ENCODE peak calls at places on chromosomes 4 and X, in eight cellular contexts. One of them, this sample, is unnamed.
A peak's percentile ranks its signal among the peaks of the same experiment; 100 is the strongest.

GRCh38 chrX:9396930-9397329 is 67.9 kb upstream of the TBL1X start:
- DNase-seq in natural killer cell: no peak
- DNase-seq in stimulated activated CD4-positive, alpha-beta T cell treated with anti-CD3 and anti-CD28 coated beads, Interleukin-2, amount 100 ng/mL, for 48 hours: no peak
- DNase-seq in activated T-cell treated with anti-CD3 and anti-CD28 coated beads, Interleukin-2, amount 50 U/mL, for 72 hours: no peak
- DNase-seq in CD8-positive, alpha-beta memory T cell: no peak
- DNase-seq in GM04504: no peak
- DNase-seq in ecto neural progenitor cell: no peak
- DNase-seq in GM12865: no peak
- DNase-seq in this sample: no peak

GRCh38 chrX:93932471-93933220 is 258.6 kb downstream of the FAM133A start:
- DNase-seq in GM04504: no peak
- DNase-seq in ecto neural progenitor cell: no peak
- DNase-seq in activated T-cell treated with anti-CD3 and anti-CD28 coated beads, Interleukin-2, amount 50 U/mL, for 72 hours: no peak
- DNase-seq in GM12865: no peak
- DNase-seq in natural killer cell: no peak
- DNase-seq in stimulated activated CD4-positive, alpha-beta T cell treated with anti-CD3 and anti-CD28 coated beads, Interleukin-2, amount 100 ng/mL, for 48 hours: no peak
- DNase-seq in CD8-positive, alpha-beta memory T cell: no peak
- DNase-seq in this sample: no peak

GRCh38 chr4:159446266-159446976 is 343.5 kb downstream of the RAPGEF2 start:
- DNase-seq in stimulated activated CD4-positive, alpha-beta T cell treated with anti-CD3 and anti-CD28 coated beads, Interleukin-2, amount 100 ng/mL, for 48 hours: peak; percentile 5
- DNase-seq in CD8-positive, alpha-beta memory T cell: no peak
- DNase-seq in natural killer cell: no peak
- DNase-seq in GM12865: peak; percentile 68
- DNase-seq in activated T-cell treated with anti-CD3 and anti-CD28 coated beads, Interleukin-2, amount 50 U/mL, for 72 hours: peak; percentile 14
- DNase-seq in GM04504: peak; percentile 38
- DNase-seq in ecto neural progenitor cell: peak; percentile 58
- DNase-seq in this sample: no peak

GRCh38 chr4:169565606-169566351 is 46.6 kb downstream of the NEK1 start:
- DNase-seq in natural killer cell: no peak
- DNase-seq in GM04504: no peak
- DNase-seq in CD8-positive, alpha-beta memory T cell: no peak
- DNase-seq in stimulated activated CD4-positive, alpha-beta T cell treated with anti-CD3 and anti-CD28 coated beads, Interleukin-2, amount 100 ng/mL, for 48 hours: no peak
- DNase-seq in GM12865: no peak
- DNase-seq in activated T-cell treated with anti-CD3 and anti-CD28 coated beads, Interleukin-2, amount 50 U/mL, for 72 hours: no peak
- DNase-seq in ecto neural progenitor cell: no peak
- DNase-seq in this sample: no peak

GRCh38 chrX:28920554-28920953 is 333.3 kb downstream of the IL1RAPL1 start:
- DNase-seq in activated T-cell treated with anti-CD3 and anti-CD28 coated beads, Interleukin-2, amount 50 U/mL, for 72 hours: no peak
- DNase-seq in CD8-positive, alpha-beta memory T cell: no peak
- DNase-seq in ecto neural progenitor cell: no peak
- DNase-seq in natural killer cell: no peak
- DNase-seq in stimulated activated CD4-positive, alpha-beta T cell treated with anti-CD3 and anti-CD28 coated beads, Interleukin-2, amount 100 ng/mL, for 48 hours: no peak
- DNase-seq in GM12865: no peak
- DNase-seq in GM04504: no peak
- DNase-seq in this sample: no peak

GRCh38 chr4:129583868-129584267 is 487.9 kb downstream of the C4orf33 start:
- DNase-seq in GM04504: no peak
- DNase-seq in CD8-positive, alpha-beta memory T cell: no peak
- DNase-seq in activated T-cell treated with anti-CD3 and anti-CD28 coated beads, Interleukin-2, amount 50 U/mL, for 72 hours: no peak
- DNase-seq in natural killer cell: no peak
- DNase-seq in ecto neural progenitor cell: no peak
- DNase-seq in GM12865: no peak
- DNase-seq in stimulated activated CD4-positive, alpha-beta T cell treated with anti-CD3 and anti-CD28 coated beads, Interleukin-2, amount 100 ng/mL, for 48 hours: no peak
- DNase-seq in this sample: no peak

GRCh38 chr4:81412941-81413488 is 58.7 kb downstream of the RASGEF1B start:
- DNase-seq in ecto neural progenitor cell: no peak
- DNase-seq in natural killer cell: no peak
- DNase-seq in CD8-positive, alpha-beta memory T cell: no peak
- DNase-seq in stimulated activated CD4-positive, alpha-beta T cell treated with anti-CD3 and anti-CD28 coated beads, Interleukin-2, amount 100 ng/mL, for 48 hours: no peak
- DNase-seq in GM04504: no peak
- DNase-seq in GM12865: no peak
- DNase-seq in activated T-cell treated with anti-CD3 and anti-CD28 coated beads, Interleukin-2, amount 50 U/mL, for 72 hours: no peak
- DNase-seq in this sample: no peak

GRCh38 chr4:8557151-8558076 is 22.8 kb upstream of the GPR78 start:
- DNase-seq in stimulated activated CD4-positive, alpha-beta T cell treated with anti-CD3 and anti-CD28 coated beads, Interleukin-2, amount 100 ng/mL, for 48 hours: no peak
- DNase-seq in activated T-cell treated with anti-CD3 and anti-CD28 coated beads, Interleukin-2, amount 50 U/mL, for 72 hours: no peak
- DNase-seq in ecto neural progenitor cell: no peak
- DNase-seq in CD8-positive, alpha-beta memory T cell: peak; percentile 44
- DNase-seq in natural killer cell: no peak
- DNase-seq in GM12865: no peak
- DNase-seq in GM04504: no peak
- DNase-seq in this sample: no peak

GRCh38 chr4:1105067-1105466 is 8.3 kb downstream of the RNF212 start:
- DNase-seq in natural killer cell: no peak
- DNase-seq in GM12865: no peak
- DNase-seq in stimulated activated CD4-positive, alpha-beta T cell treated with anti-CD3 and anti-CD28 coated beads, Interleukin-2, amount 100 ng/mL, for 48 hours: no peak
- DNase-seq in activated T-cell treated with anti-CD3 and anti-CD28 coated beads, Interleukin-2, amount 50 U/mL, for 72 hours: no peak
- DNase-seq in GM04504: no peak
- DNase-seq in CD8-positive, alpha-beta memory T cell: no peak
- DNase-seq in ecto neural progenitor cell: no peak
- DNase-seq in this sample: no peak

GRCh38 chr4:813900-814299 is 12.0 kb downstream of the CPLX1 start:
- DNase-seq in ecto neural progenitor cell: no peak
- DNase-seq in GM04504: no peak
- DNase-seq in natural killer cell: no peak
- DNase-seq in CD8-positive, alpha-beta memory T cell: no peak
- DNase-seq in GM12865: peak; percentile 35
- DNase-seq in stimulated activated CD4-positive, alpha-beta T cell treated with anti-CD3 and anti-CD28 coated beads, Interleukin-2, amount 100 ng/mL, for 48 hours: no peak
- DNase-seq in activated T-cell treated with anti-CD3 and anti-CD28 coated beads, Interleukin-2, amount 50 U/mL, for 72 hours: no peak
- DNase-seq in this sample: no peak

GRCh38 chr4:135277116-135277979 is 1075.8 kb upstream of the PABPC4L start:
- DNase-seq in activated T-cell treated with anti-CD3 and anti-CD28 coated beads, Interleukin-2, amount 50 U/mL, for 72 hours: no peak
- DNase-seq in CD8-positive, alpha-beta memory T cell: no peak
- DNase-seq in GM04504: no peak
- DNase-seq in natural killer cell: no peak
- DNase-seq in ecto neural progenitor cell: no peak
- DNase-seq in stimulated activated CD4-positive, alpha-beta T cell treated with anti-CD3 and anti-CD28 coated beads, Interleukin-2, amount 100 ng/mL, for 48 hours: no peak
- DNase-seq in GM12865: no peak
- DNase-seq in this sample: no peak

GRCh38 chrX:45329217-45329616 is 128.5 kb upstream of the DIPK2B start:
- DNase-seq in stimulated activated CD4-positive, alpha-beta T cell treated with anti-CD3 and anti-CD28 coated beads, Interleukin-2, amount 100 ng/mL, for 48 hours: no peak
- DNase-seq in CD8-positive, alpha-beta memory T cell: no peak
- DNase-seq in GM12865: no peak
- DNase-seq in activated T-cell treated with anti-CD3 and anti-CD28 coated beads, Interleukin-2, amount 50 U/mL, for 72 hours: no peak
- DNase-seq in natural killer cell: no peak
- DNase-seq in ecto neural progenitor cell: no peak
- DNase-seq in GM04504: no peak
- DNase-seq in this sample: no peak

GRCh38 chr4:25847329-25847728 is 15.5 kb downstream of the SEL1L3 start:
- DNase-seq in stimulated activated CD4-positive, alpha-beta T cell treated with anti-CD3 and anti-CD28 coated beads, Interleukin-2, amount 100 ng/mL, for 48 hours: no peak
- DNase-seq in natural killer cell: no peak
- DNase-seq in GM12865: no peak
- DNase-seq in activated T-cell treated with anti-CD3 and anti-CD28 coated beads, Interleukin-2, amount 50 U/mL, for 72 hours: no peak
- DNase-seq in GM04504: no peak
- DNase-seq in CD8-positive, alpha-beta memory T cell: no peak
- DNase-seq in ecto neural progenitor cell: no peak
- DNase-seq in this sample: no peak

GRCh38 chr4:7266525-7267292 is 74.4 kb downstream of the SORCS2 start:
- DNase-seq in stimulated activated CD4-positive, alpha-beta T cell treated with anti-CD3 and anti-CD28 coated beads, Interleukin-2, amount 100 ng/mL, for 48 hours: no peak
- DNase-seq in natural killer cell: no peak
- DNase-seq in ecto neural progenitor cell: no peak
- DNase-seq in CD8-positive, alpha-beta memory T cell: no peak
- DNase-seq in activated T-cell treated with anti-CD3 and anti-CD28 coated beads, Interleukin-2, amount 50 U/mL, for 72 hours: no peak
- DNase-seq in GM04504: peak; percentile 74
- DNase-seq in GM12865: no peak
- DNase-seq in this sample: no peak

GRCh38 chr4:102500371-102501175 is 586 bp upstream of the NFKB1 start:
- DNase-seq in CD8-positive, alpha-beta memory T cell: peak; percentile 66
- DNase-seq in natural killer cell: peak; percentile 66
- DNase-seq in GM04504: no peak
- DNase-seq in activated T-cell treated with anti-CD3 and anti-CD28 coated beads, Interleukin-2, amount 50 U/mL, for 72 hours: peak; percentile 36
- DNase-seq in ecto neural progenitor cell: peak; percentile 64
- DNase-seq in GM12865: peak; percentile 63
- DNase-seq in stimulated activated CD4-positive, alpha-beta T cell treated with anti-CD3 and anti-CD28 coated beads, Interleukin-2, amount 100 ng/mL, for 48 hours: peak; percentile 30
- DNase-seq in this sample: peak; percentile 26

GRCh38 chr4:39621582-39621981 is 17.1 kb downstream of the SMIM14 start:
- DNase-seq in ecto neural progenitor cell: no peak
- DNase-seq in natural killer cell: no peak
- DNase-seq in activated T-cell treated with anti-CD3 and anti-CD28 coated beads, Interleukin-2, amount 50 U/mL, for 72 hours: no peak
- DNase-seq in GM04504: peak; percentile 51
- DNase-seq in CD8-positive, alpha-beta memory T cell: no peak
- DNase-seq in stimulated activated CD4-positive, alpha-beta T cell treated with anti-CD3 and anti-CD28 coated beads, Interleukin-2, amount 100 ng/mL, for 48 hours: no peak
- DNase-seq in GM12865: no peak
- DNase-seq in this sample: no peak

GRCh38 chr4:156672492-156672891 is 299.1 kb downstream of the PDGFC start:
- DNase-seq in natural killer cell: no peak
- DNase-seq in CD8-positive, alpha-beta memory T cell: no peak
- DNase-seq in stimulated activated CD4-positive, alpha-beta T cell treated with anti-CD3 and anti-CD28 coated beads, Interleukin-2, amount 100 ng/mL, for 48 hours: no peak
- DNase-seq in ecto neural progenitor cell: no peak
- DNase-seq in activated T-cell treated with anti-CD3 and anti-CD28 coated beads, Interleukin-2, amount 50 U/mL, for 72 hours: no peak
- DNase-seq in GM12865: no peak
- DNase-seq in GM04504: no peak
- DNase-seq in this sample: no peak

GRCh38 chr4:129623233-129623632 is 527.3 kb downstream of the C4orf33 start:
- DNase-seq in stimulated activated CD4-positive, alpha-beta T cell treated with anti-CD3 and anti-CD28 coated beads, Interleukin-2, amount 100 ng/mL, for 48 hours: no peak
- DNase-seq in GM04504: no peak
- DNase-seq in natural killer cell: no peak
- DNase-seq in activated T-cell treated with anti-CD3 and anti-CD28 coated beads, Interleukin-2, amount 50 U/mL, for 72 hours: no peak
- DNase-seq in CD8-positive, alpha-beta memory T cell: no peak
- DNase-seq in ecto neural progenitor cell: no peak
- DNase-seq in GM12865: no peak
- DNase-seq in this sample: no peak

GRCh38 chr4:152843476-152844107 is 63.8 kb downstream of the ARFIP1 start:
- DNase-seq in natural killer cell: no peak
- DNase-seq in activated T-cell treated with anti-CD3 and anti-CD28 coated beads, Interleukin-2, amount 50 U/mL, for 72 hours: no peak
- DNase-seq in stimulated activated CD4-positive, alpha-beta T cell treated with anti-CD3 and anti-CD28 coated beads, Interleukin-2, amount 100 ng/mL, for 48 hours: no peak
- DNase-seq in GM12865: no peak
- DNase-seq in CD8-positive, alpha-beta memory T cell: no peak
- DNase-seq in GM04504: no peak
- DNase-seq in ecto neural progenitor cell: no peak
- DNase-seq in this sample: no peak

GRCh38 chr4:158929939-158930344 is 161.1 kb downstream of the FNIP2 start:
- DNase-seq in GM12865: no peak
- DNase-seq in ecto neural progenitor cell: no peak
- DNase-seq in CD8-positive, alpha-beta memory T cell: no peak
- DNase-seq in activated T-cell treated with anti-CD3 and anti-CD28 coated beads, Interleukin-2, amount 50 U/mL, for 72 hours: no peak
- DNase-seq in stimulated activated CD4-positive, alpha-beta T cell treated with anti-CD3 and anti-CD28 coated beads, Interleukin-2, amount 100 ng/mL, for 48 hours: no peak
- DNase-seq in GM04504: no peak
- DNase-seq in natural killer cell: no peak
- DNase-seq in this sample: no peak

GRCh38 chrX:80806557-80806956 is 3.1 kb downstream of the BRWD3 start:
- DNase-seq in activated T-cell treated with anti-CD3 and anti-CD28 coated beads, Interleukin-2, amount 50 U/mL, for 72 hours: no peak
- DNase-seq in CD8-positive, alpha-beta memory T cell: no peak
- DNase-seq in GM04504: no peak
- DNase-seq in GM12865: no peak
- DNase-seq in ecto neural progenitor cell: no peak
- DNase-seq in natural killer cell: no peak
- DNase-seq in stimulated activated CD4-positive, alpha-beta T cell treated with anti-CD3 and anti-CD28 coated beads, Interleukin-2, amount 100 ng/mL, for 48 hours: no peak
- DNase-seq in this sample: no peak

GRCh38 chr4:10753856-10754384 is 69.4 kb upstream of the CLNK start:
- DNase-seq in CD8-positive, alpha-beta memory T cell: no peak
- DNase-seq in GM12865: no peak
- DNase-seq in natural killer cell: no peak
- DNase-seq in stimulated activated CD4-positive, alpha-beta T cell treated with anti-CD3 and anti-CD28 coated beads, Interleukin-2, amount 100 ng/mL, for 48 hours: no peak
- DNase-seq in GM04504: no peak
- DNase-seq in activated T-cell treated with anti-CD3 and anti-CD28 coated beads, Interleukin-2, amount 50 U/mL, for 72 hours: no peak
- DNase-seq in ecto neural progenitor cell: no peak
- DNase-seq in this sample: no peak

GRCh38 chr4:183960021-183960420 is 54.9 kb downstream of the STOX2 start:
- DNase-seq in GM12865: no peak
- DNase-seq in CD8-positive, alpha-beta memory T cell: no peak
- DNase-seq in ecto neural progenitor cell: peak; percentile 92
- DNase-seq in GM04504: no peak
- DNase-seq in stimulated activated CD4-positive, alpha-beta T cell treated with anti-CD3 and anti-CD28 coated beads, Interleukin-2, amount 100 ng/mL, for 48 hours: no peak
- DNase-seq in natural killer cell: no peak
- DNase-seq in activated T-cell treated with anti-CD3 and anti-CD28 coated beads, Interleukin-2, amount 50 U/mL, for 72 hours: no peak
- DNase-seq in this sample: no peak

GRCh38 chr4:174855043-174855442 is 26.0 kb upstream of the GLRA3 start:
- DNase-seq in stimulated activated CD4-positive, alpha-beta T cell treated with anti-CD3 and anti-CD28 coated beads, Interleukin-2, amount 100 ng/mL, for 48 hours: no peak
- DNase-seq in CD8-positive, alpha-beta memory T cell: no peak
- DNase-seq in GM04504: no peak
- DNase-seq in natural killer cell: no peak
- DNase-seq in activated T-cell treated with anti-CD3 and anti-CD28 coated beads, Interleukin-2, amount 50 U/mL, for 72 hours: no peak
- DNase-seq in ecto neural progenitor cell: no peak
- DNase-seq in GM12865: no peak
- DNase-seq in this sample: no peak

This sample was measured in activated gamma-delta T cell treated with Interleukin-2 at 50 U/mL for 16 hours.